ENCODE peak calls at places on chromosomes 12 and 14, in five cellular contexts. H is iris pigment epithelial cell, I is T-helper 2 cell, T is ACHN, O is T-cell. W is an unnamed sample.

GRCh38 chr12:70664463-70664862 is 27.2 kb upstream of the PTPRB start:
- DNase-seq in H (no peak), I (no peak), T (no peak), O (no peak), W (no peak)

GRCh38 chr12:50400104-50400637 is 514 bp upstream of the LARP4 start:
- DNase-seq in H (no peak), I (no peak), T (no peak), O (no peak), W (no peak)

GRCh38 chr14:38207830-38208815 is at the start of gene SSTR1:
- DNase-seq in H (peak), I (no peak), T (no peak), O (no peak), W (no peak)

GRCh38 chr14:75040497-75040896 is 10.8 kb downstream of the MLH3 start:
- DNase-seq in H (no peak), I (no peak), T (no peak), O (no peak), W (no peak)

GRCh38 chr14:103749860-103750259 is 34.2 kb downstream of the ZFYVE21 start:
- DNase-seq in H (no peak), I (no peak), T (no peak), O (no peak), W (no peak)

GRCh38 chr12:126355346-126355745 is 1290.1 kb downstream of the AACS start:
- DNase-seq in H (no peak), I (no peak), T (no peak), O (no peak), W (no peak)

GRCh38 chr12:54126696-54127537 is 61.9 kb downstream of the SMUG1 start:
- DNase-seq in H (peak), I (no peak), T (peak), O (no peak), W (peak)

GRCh38 chr12:49783917-49784676 is 42.7 kb downstream of the TMBIM6 start:
- DNase-seq in H (peak), I (no peak), T (no peak), O (no peak), W (no peak)

GRCh38 chr12:11980133-11980532 is 90.6 kb upstream of the BCL2L14 start:
- DNase-seq in H (no peak), I (no peak), T (no peak), O (no peak), W (no peak)

GRCh38 chr12:106766393-106766826 is 8.1 kb upstream of the RIC8B start:
- DNase-seq in H (peak), I (no peak), T (peak), O (no peak), W (no peak)

GRCh38 chr12:94730846-94731245 is 80.5 kb upstream of the TMCC3 start:
- DNase-seq in H (no peak), I (no peak), T (no peak), O (no peak), W (no peak)

GRCh38 chr12:84954415-84954814 is 41.8 kb upstream of the SLC6A15 start:
- DNase-seq in H (no peak), I (no peak), T (no peak), O (no peak), W (no peak)

GRCh38 chr12:99435095-99435791 is 212.3 kb upstream of the GARIN6 start:
- DNase-seq in H (no peak), I (peak), T (no peak), O (no peak), W (no peak)